ENCODE peak calls at places on chromosomes 11 and 22, in ten cellular contexts. G is astrocyte, J is mesenchymal stem cell, L is PC-9, H is K562, A is neural progenitor cell, M is neuronal stem cell, I is fibroblast of lung, Z is MM.1S, K is HCT116. B is an unnamed sample.

GRCh38 chr11:12196335-12196734 is 85.9 kb downstream of the MICAL2 start:
- DNase-seq in G (no peak), J (no peak), L (no peak), H (no peak), A (no peak), M (no peak), I (no peak), Z (no peak), K (no peak), B (no peak)

GRCh38 chr11:133238455-133238854 is 293.8 kb downstream of the OPCML start:
- DNase-seq in G (no peak), J (no peak), L (no peak), H (no peak), A (no peak), M (no peak), I (no peak), Z (no peak), K (no peak), B (no peak)

GRCh38 chr22:20238567-20239062 is 29.5 kb downstream of the RTN4R start:
- DNase-seq in G (no peak), J (peak), L (peak), H (peak), A (peak), M (peak), I (no peak), Z (peak), K (peak), B (peak)

GRCh38 chr11:31974737-31975136 is 116.1 kb upstream of the RCN1 start:
- DNase-seq in G (peak), J (no peak), L (no peak), H (no peak), A (no peak), M (no peak), I (peak), Z (no peak), K (peak), B (peak)

GRCh38 chr11:74709175-74709574 is 22.1 kb downstream of the CHRDL2 start:
- DNase-seq in G (no peak), J (no peak), L (no peak), H (no peak), A (no peak), M (no peak), I (no peak), Z (no peak), K (no peak), B (no peak)

GRCh38 chr11:95739108-95739507 is 50.5 kb downstream of the FAM76B start:
- DNase-seq in G (no peak), J (no peak), L (no peak), H (no peak), A (peak), M (no peak), I (no peak), Z (no peak), K (no peak), B (no peak)

GRCh38 chr11:102912482-102912830 is 37.7 kb upstream of the MMP12 start:
- DNase-seq in G (peak), J (no peak), L (no peak), H (no peak), A (no peak), M (no peak), I (peak), Z (no peak), K (no peak), B (peak)

GRCh38 chr11:124113890-124114289 is 1.4 kb upstream of the VWA5A start:
- DNase-seq in G (no peak), J (peak), L (no peak), H (no peak), A (no peak), M (no peak), I (no peak), Z (no peak), K (no peak), B (no peak)

GRCh38 chr11:67561971-67562560 is 21.5 kb upstream of the GSTP1 start:
- DNase-seq in G (no peak), J (peak), L (no peak), H (no peak), A (no peak), M (no peak), I (peak), Z (no peak), K (no peak), B (peak)

GRCh38 chr11:125517116-125517804 is 21.2 kb upstream of the FEZ1 start:
- DNase-seq in G (peak), J (peak), L (no peak), H (peak), A (peak), M (peak), I (peak), Z (peak), K (no peak), B (no peak)

GRCh38 chr22:26887456-26887855 is 230.1 kb downstream of the MIAT start:
- DNase-seq in G (peak), J (peak), L (peak), H (no peak), A (peak), M (no peak), I (peak), Z (no peak), K (no peak), B (no peak)

GRCh38 chr11:64650923-64651523 is 60.0 kb downstream of the SLC22A12 start:
- DNase-seq in G (no peak), J (peak), L (peak), H (peak), A (peak), M (no peak), I (peak), Z (no peak), K (peak), B (peak)

GRCh38 chr11:73186294-73186850 is 31.7 kb upstream of the P2RY2 start:
- DNase-seq in G (no peak), J (no peak), L (no peak), H (no peak), A (no peak), M (no peak), I (no peak), Z (no peak), K (no peak), B (no peak)

GRCh38 chr11:32704775-32705174 is 89.7 kb downstream of the CCDC73 start:
- DNase-seq in G (no peak), J (no peak), L (no peak), H (no peak), A (no peak), M (no peak), I (no peak), Z (no peak), K (no peak), B (no peak)

GRCh38 chr11:64753380-64754123 is 6.2 kb downstream of the PYGM start:
- DNase-seq in G (no peak), J (no peak), L (no peak), H (peak), A (no peak), M (no peak), I (no peak), Z (no peak), K (no peak), B (no peak)

GRCh38 chr11:127632971-127633680 is 632.6 kb upstream of the KIRREL3 start:
- DNase-seq in G (no peak), J (no peak), L (no peak), H (no peak), A (no peak), M (no peak), I (no peak), Z (no peak), K (no peak), B (no peak)

GRCh38 chr11:62068730-62069129 is 55.1 kb upstream of the INCENP start:
- DNase-seq in G (no peak), J (no peak), L (no peak), H (no peak), A (no peak), M (no peak), I (no peak), Z (no peak), K (no peak), B (no peak)

GRCh38 chr22:19854778-19855503 is at the start of the genes GNB1L and RTL10:
- DNase-seq in G (peak), J (peak), L (peak), H (peak), A (peak), M (peak), I (peak), Z (peak), K (peak), B (peak)

GRCh38 chr11:62909107-62909894 is 11.9 kb downstream of the CHRM1 start:
- DNase-seq in G (peak), J (peak), L (peak), H (peak), A (peak), M (peak), I (peak), Z (peak), K (peak), B (peak)

GRCh38 chr11:131924446-131925240 is 554.2 kb downstream of the NTM start:
- DNase-seq in G (peak), J (peak), L (no peak), H (no peak), A (no peak), M (no peak), I (peak), Z (no peak), K (no peak), B (peak)

GRCh38 chr11:132595711-132596111 is 936.6 kb downstream of the OPCML start:
- DNase-seq in G (peak), J (no peak), L (no peak), H (no peak), A (no peak), M (no peak), I (peak), Z (no peak), K (no peak), B (no peak)

GRCh38 chr11:67406969-67407699 is 3.3 kb downstream of the TBC1D10C start:
- DNase-seq in G (no peak), J (no peak), L (no peak), H (no peak), A (no peak), M (no peak), I (no peak), Z (no peak), K (no peak), B (no peak)

GRCh38 chr11:116698080-116698479 is 74.7 kb downstream of the BUD13 start:
- DNase-seq in G (no peak), J (no peak), L (no peak), H (no peak), A (no peak), M (no peak), I (no peak), Z (no peak), K (no peak), B (no peak)

GRCh38 chr22:42769574-42770447 is 49.1 kb upstream of the A4GALT start:
- DNase-seq in G (peak), J (peak), L (peak), H (peak), A (peak), M (no peak), I (peak), Z (no peak), K (no peak), B (no peak)

GRCh38 chr11:128776434-128777284 is 82.8 kb downstream of the FLI1 start:
- DNase-seq in G (no peak), J (peak), L (no peak), H (peak), A (peak), M (peak), I (peak), Z (peak), K (peak), B (peak)

GRCh38 chr22:29265929-29266328 is 1.9 kb downstream of the RHBDD3 start:
- DNase-seq in G (no peak), J (no peak), L (no peak), H (no peak), A (no peak), M (no peak), I (no peak), Z (no peak), K (no peak), B (no peak)

GRCh38 chr11:63243533-63243932 is at the start of gene SLC22A25:
- DNase-seq in G (no peak), J (no peak), L (no peak), H (no peak), A (no peak), M (no peak), I (no peak), Z (no peak), K (no peak), B (no peak)

GRCh38 chr11:86134580-86135318 is 65.9 kb upstream of the PICALM start:
- DNase-seq in G (no peak), J (no peak), L (no peak), H (peak), A (no peak), M (no peak), I (no peak), Z (no peak), K (no peak), B (peak)

GRCh38 chr11:19821993-19822392 is 109.4 kb downstream of the NAV2 start:
- DNase-seq in G (no peak), J (no peak), L (no peak), H (no peak), A (no peak), M (no peak), I (no peak), Z (no peak), K (no peak), B (no peak)

GRCh38 chr22:26330971-26331625 is 98.0 kb upstream of the ASPHD2 start:
- DNase-seq in G (no peak), J (peak), L (peak), H (peak), A (peak), M (peak), I (peak), Z (peak), K (peak), B (peak)

GRCh38 chr11:92861641-92862040 is 107.8 kb upstream of the MTNR1B start:
- DNase-seq in G (no peak), J (peak), L (no peak), H (no peak), A (peak), M (no peak), I (no peak), Z (no peak), K (no peak), B (no peak)

GRCh38 chr11:124075841-124076571 is 34.9 kb upstream of the OR10G7 start:
- DNase-seq in G (no peak), J (no peak), L (no peak), H (no peak), A (no peak), M (no peak), I (peak), Z (no peak), K (no peak), B (no peak)

GRCh38 chr11:73114110-73114834 is 27.8 kb downstream of the FCHSD2 start:
- DNase-seq in G (no peak), J (no peak), L (peak), H (no peak), A (no peak), M (no peak), I (no peak), Z (no peak), K (no peak), B (peak)

GRCh38 chr11:91230647-91231046 is 994.0 kb upstream of the FAT3 start:
- DNase-seq in G (no peak), J (no peak), L (no peak), H (no peak), A (no peak), M (no peak), I (no peak), Z (no peak), K (no peak), B (no peak)

GRCh38 chr11:23097906-23098305 is 237.6 kb upstream of the CCDC179 start:
- DNase-seq in G (no peak), J (no peak), L (no peak), H (no peak), A (no peak), M (no peak), I (no peak), Z (no peak), K (no peak), B (no peak)

GRCh38 chr11:1690167-1691026 is 6.6 kb upstream of the KRTAP5-6 start:
- DNase-seq in G (no peak), J (no peak), L (no peak), H (no peak), A (no peak), M (no peak), I (no peak), Z (no peak), K (no peak), B (no peak)

GRCh38 chr11:100353083-100353482 is 334.0 kb upstream of the ARHGAP42 start:
- DNase-seq in G (no peak), J (no peak), L (no peak), H (no peak), A (no peak), M (no peak), I (no peak), Z (peak), K (no peak), B (peak)

GRCh38 chr11:119626197-119626909 is 102.6 kb downstream of the NECTIN1 start:
- DNase-seq in G (no peak), J (no peak), L (no peak), H (no peak), A (no peak), M (no peak), I (no peak), Z (no peak), K (no peak), B (no peak)

GRCh38 chr22:19870153-19871022 is 15.7 kb upstream of the GNB1L start:
- DNase-seq in G (no peak), J (no peak), L (no peak), H (no peak), A (no peak), M (no peak), I (no peak), Z (no peak), K (no peak), B (no peak)

GRCh38 chr11:100328626-100329340 is 358.3 kb upstream of the ARHGAP42 start:
- DNase-seq in G (no peak), J (peak), L (peak), H (no peak), A (peak), M (no peak), I (peak), Z (peak), K (no peak), B (peak)

GRCh38 chr11:112166561-112166960 is 611 bp upstream of the TEX12 start:
- DNase-seq in G (peak), J (no peak), L (no peak), H (no peak), A (no peak), M (no peak), I (peak), Z (no peak), K (no peak), B (no peak)
- H2AFZ ChIP-seq in G (no peak), J (no peak), L (peak), H (peak), A (peak), M (peak), I (no peak), Z (no peak), K (peak), B (no peak)

DNA sequence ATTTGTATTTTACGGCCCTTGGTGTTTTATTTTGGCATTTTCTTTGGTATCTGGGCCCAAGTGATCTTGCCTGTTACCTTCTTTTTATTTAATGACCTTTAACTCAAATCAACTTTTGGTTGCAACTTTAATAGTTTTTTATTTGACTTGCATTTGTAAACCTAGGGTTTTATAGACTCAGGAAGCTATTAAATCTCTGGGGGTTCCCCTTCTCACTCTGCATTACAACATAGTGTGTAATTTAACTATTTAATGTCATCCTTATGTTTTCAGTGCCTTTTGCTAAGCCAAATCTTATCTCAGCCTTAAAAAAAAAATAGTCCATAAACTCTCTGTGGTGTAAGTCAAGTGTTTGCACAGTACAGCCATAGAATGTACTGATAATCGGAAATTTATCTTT is 3.4 kb downstream of the FJX1 start:
- DNase-seq in G (no peak), J (no peak), L (no peak), H (no peak), A (no peak), M (no peak), I (no peak), Z (no peak), K (no peak), B (peak)
- H3K4me2 ChIP-seq in G (peak), J (no peak), L (peak), H (no peak), A (peak), M (peak), I (peak), Z (no peak), K (peak), B (peak)

DNA sequence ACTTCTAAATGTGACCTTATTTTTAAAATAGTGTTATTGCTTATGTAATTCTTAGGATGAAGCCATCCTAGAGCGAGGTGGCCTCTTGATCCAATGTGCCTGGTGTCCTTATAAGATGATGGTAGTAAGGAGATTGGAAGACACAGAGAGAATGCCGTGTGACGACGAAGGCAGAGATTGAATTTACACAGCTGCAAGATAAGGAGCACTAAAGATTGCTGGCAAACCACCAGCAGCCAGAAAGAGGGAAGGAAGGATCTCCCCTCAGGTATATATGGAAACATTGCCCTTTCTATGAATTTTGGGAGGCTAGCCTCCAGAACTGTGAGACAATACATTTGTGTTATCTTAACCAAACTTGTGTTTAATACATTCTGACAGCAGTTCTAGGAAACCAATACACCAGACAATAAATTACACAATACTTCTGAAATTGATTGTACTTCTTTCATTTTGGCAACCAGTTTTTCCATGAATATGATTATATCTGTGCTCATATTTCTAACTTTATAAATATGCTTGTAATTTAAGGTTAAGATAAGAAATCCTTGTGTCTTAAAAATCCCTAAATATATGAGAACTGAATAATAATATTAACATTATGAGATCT is 86.3 kb upstream of the VPREB1 start:
- DNase-seq in G (no peak), J (no peak), L (no peak), H (peak), A (no peak), M (no peak), I (no peak), Z (no peak), K (no peak), B (no peak)
- H2AFZ ChIP-seq in G (no peak), J (no peak), L (no peak), H (no peak), A (no peak), M (no peak), I (no peak), Z (no peak), K (no peak), B (no peak)

DNA sequence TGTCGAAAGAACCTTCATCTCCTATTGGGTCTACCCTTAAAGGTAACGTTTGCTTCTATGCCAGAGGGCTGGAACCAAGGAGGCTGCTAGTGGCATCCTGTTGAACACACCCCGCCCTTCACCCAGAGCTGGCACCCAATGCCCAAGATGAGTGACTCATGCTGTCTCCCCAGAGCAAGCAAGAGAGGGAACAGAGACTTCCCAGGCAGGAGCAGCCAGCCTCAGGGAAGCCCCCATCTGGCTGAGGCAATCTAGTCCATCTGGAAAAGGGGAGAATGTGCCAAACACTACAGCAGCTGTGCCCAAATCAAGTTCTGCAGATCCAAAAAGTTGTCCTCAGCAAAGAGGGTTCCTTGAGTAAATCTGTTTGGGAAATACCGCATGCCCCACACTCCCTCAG is 91.9 kb upstream of the TP53I11 start:
- DNase-seq in G (no peak), J (no peak), L (no peak), H (no peak), A (no peak), M (no peak), I (no peak), Z (no peak), K (no peak), B (peak)
- H3K4me2 ChIP-seq in G (no peak), J (no peak), L (no peak), H (no peak), A (no peak), M (no peak), I (no peak), Z (no peak), K (no peak), B (no peak)

GRCh38 chr11:393219-394033 is 583 bp upstream of the PKP3 start:
- DNase-seq in G (peak), J (peak), L (peak), H (peak), A (no peak), M (no peak), I (peak), Z (no peak), K (peak), B (peak)
- H2AFZ ChIP-seq in G (peak), J (peak), L (no peak), H (peak), A (peak), M (peak), I (no peak), Z (no peak), K (no peak), B (peak)

DNA sequence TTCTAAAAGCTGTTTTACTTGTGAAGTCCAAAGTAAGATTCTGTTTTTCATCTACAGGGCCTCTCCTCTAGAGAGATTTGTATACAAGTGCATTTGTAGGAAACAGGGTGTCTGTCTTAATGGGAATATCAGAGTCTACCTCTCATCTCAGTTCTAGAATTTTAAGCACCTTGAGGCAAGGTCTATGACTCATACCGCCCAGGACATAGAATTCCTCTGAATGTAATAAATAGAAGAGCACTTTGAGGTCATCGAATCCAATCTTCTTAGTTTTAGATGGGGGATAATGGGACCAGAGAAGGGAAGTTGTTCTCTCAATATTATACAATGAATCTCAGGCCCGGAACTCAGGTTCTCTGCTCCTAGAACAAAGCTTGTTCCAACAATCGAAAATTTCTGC is 101.8 kb upstream of the TIMP3 start:
- DNase-seq in G (no peak), J (no peak), L (no peak), H (no peak), A (no peak), M (no peak), I (no peak), Z (no peak), K (no peak), B (no peak)
- H3K4me2 ChIP-seq in G (no peak), J (no peak), L (peak), H (no peak), A (no peak), M (no peak), I (no peak), Z (no peak), K (peak), B (no peak)

B was measured in PC-3.